ENCODE peak calls at places on chromosomes 7 and 10, in eight cellular contexts. Z is left ventricle myocardium inferior, C is fibroblast of mammary gland, P is GM23248, W is mesendoderm, E is GM04504, Y is iPS DF 19.7, R is LoVo. H is an unnamed sample.

GRCh38 chr7:34158754-34159153 is 253.4 kb downstream of the BMPER start:
- DNase-seq in Z (no peak), C (no peak), P (no peak), W (peak), E (no peak), Y (no peak), R (no peak), H (no peak)

GRCh38 chr7:19144661-19145428 is at the start of gene FERD3L:
- DNase-seq in Z (no peak), C (no peak), P (peak), W (peak), E (no peak), Y (no peak), R (no peak), H (no peak)

GRCh38 chr7:158809596-158809995 is 19.7 kb downstream of the ESYT2 start:
- DNase-seq in Z (no peak), C (no peak), P (no peak), W (no peak), E (no peak), Y (no peak), R (no peak), H (no peak)

GRCh38 chr10:79301754-79302530 is 45.3 kb upstream of the PPIF start:
- DNase-seq in Z (no peak), C (no peak), P (no peak), W (no peak), E (no peak), Y (no peak), R (no peak), H (no peak)

GRCh38 chr10:6649903-6650302 is 69.8 kb upstream of the PRKCQ start:
- DNase-seq in Z (no peak), C (no peak), P (no peak), W (no peak), E (no peak), Y (no peak), R (no peak), H (no peak)

GRCh38 chr10:100021322-100021721 is 11.6 kb upstream of the DNMBP start:
- DNase-seq in Z (no peak), C (no peak), P (no peak), W (no peak), E (no peak), Y (no peak), R (no peak), H (no peak)

GRCh38 chr10:69682955-69683474 is 53.0 kb downstream of the FAM241B start:
- DNase-seq in Z (no peak), C (no peak), P (no peak), W (no peak), E (no peak), Y (no peak), R (no peak), H (no peak)

GRCh38 chr7:26912933-26913536 is 48.6 kb upstream of the SKAP2 start:
- DNase-seq in Z (no peak), C (no peak), P (no peak), W (no peak), E (no peak), Y (no peak), R (no peak), H (no peak)

GRCh38 chr7:102431617-102432298 is 1.6 kb upstream of the ORAI2 start:
- DNase-seq in Z (no peak), C (no peak), P (no peak), W (peak), E (no peak), Y (no peak), R (peak), H (peak)

GRCh38 chr10:119445311-119445934 is 97.1 kb downstream of the RGS10 start:
- DNase-seq in Z (peak), C (peak), P (peak), W (peak), E (peak), Y (peak), R (peak), H (peak)

GRCh38 chr10:131830446-131831130 is 70.2 kb upstream of the PPP2R2D start:
- DNase-seq in Z (no peak), C (no peak), P (no peak), W (no peak), E (no peak), Y (no peak), R (no peak), H (no peak)

GRCh38 chr10:50577681-50578350 is 45.9 kb downstream of the SGMS1 start:
- DNase-seq in Z (no peak), C (peak), P (peak), W (peak), E (no peak), Y (no peak), R (no peak), H (no peak)

GRCh38 chr10:86821600-86821999 is 65.2 kb downstream of the BMPR1A start:
- DNase-seq in Z (no peak), C (peak), P (peak), W (no peak), E (no peak), Y (no peak), R (no peak), H (no peak)

GRCh38 chr7:2641406-2642393 is 9.9 kb downstream of the TTYH3 start:
- DNase-seq in Z (peak), C (peak), P (peak), W (peak), E (peak), Y (no peak), R (no peak), H (no peak)

GRCh38 chr10:15262036-15262713 is 93.7 kb upstream of the NMT2 start:
- DNase-seq in Z (no peak), C (peak), P (peak), W (no peak), E (peak), Y (no peak), R (no peak), H (no peak)

GRCh38 chr7:27576360-27576944 is 86.2 kb downstream of the HIBADH start:
- DNase-seq in Z (no peak), C (peak), P (peak), W (peak), E (peak), Y (no peak), R (peak), H (no peak)

GRCh38 chr7:89780291-89780690 is 374.0 kb upstream of the STEAP1 start:
- DNase-seq in Z (no peak), C (no peak), P (no peak), W (no peak), E (no peak), Y (no peak), R (no peak), H (no peak)

GRCh38 chr10:88865281-88865876 is 13.7 kb upstream of the ANKRD22 start:
- DNase-seq in Z (no peak), C (peak), P (peak), W (no peak), E (no peak), Y (no peak), R (no peak), H (no peak)

GRCh38 chr10:46539596-46540411 is 16.7 kb downstream of the GPRIN2 start:
- DNase-seq in Z (no peak), C (no peak), P (peak), W (no peak), E (no peak), Y (no peak), R (peak), H (no peak)

GRCh38 chr7:129240119-129240815 is 15.4 kb downstream of the AHCYL2 start:
- DNase-seq in Z (no peak), C (peak), P (peak), W (no peak), E (no peak), Y (no peak), R (no peak), H (no peak)

GRCh38 chr10:103859161-103860141 is 4.1 kb upstream of the SH3PXD2A start:
- DNase-seq in Z (no peak), C (peak), P (peak), W (peak), E (no peak), Y (no peak), R (peak), H (peak)

GRCh38 chr7:113119429-113119828 is 1.1 kb upstream of the SMIM30 start:
- DNase-seq in Z (no peak), C (no peak), P (no peak), W (no peak), E (no peak), Y (no peak), R (no peak), H (no peak)

GRCh38 chr10:51808187-51808586 is 108.8 kb upstream of the CSTF2T start:
- DNase-seq in Z (no peak), C (no peak), P (no peak), W (no peak), E (no peak), Y (no peak), R (no peak), H (no peak)

GRCh38 chr10:123585477-123586445 is 80.4 kb upstream of the GPR26 start:
- DNase-seq in Z (no peak), C (no peak), P (no peak), W (no peak), E (no peak), Y (no peak), R (no peak), H (no peak)

GRCh38 chr10:101495324-101495925 is 92.6 kb downstream of the POLL start:
- DNase-seq in Z (no peak), C (peak), P (peak), W (peak), E (no peak), Y (no peak), R (peak), H (no peak)

GRCh38 chr10:13219685-13220670 is 14.2 kb downstream of the UCMA start:
- DNase-seq in Z (no peak), C (no peak), P (peak), W (peak), E (no peak), Y (peak), R (peak), H (no peak)

GRCh38 chr7:148914208-148914777 is 30.2 kb upstream of the EZH2 start:
- DNase-seq in Z (no peak), C (peak), P (peak), W (peak), E (no peak), Y (no peak), R (peak), H (no peak)